ENCODE peak calls at places on chromosomes 3 and 15, in five cellular contexts. S, Z, B, W and Q are unnamed samples.

GRCh38 chr3:111968319-111969059 is 10.3 kb upstream of the ABHD10 start:
- DNase-seq in S (no peak), Z (no peak), B (no peak), W (no peak), Q (no peak)

GRCh38 chr3:142694225-142694624 is 29.6 kb upstream of the TRPC1 start:
- DNase-seq in S (no peak), Z (no peak), B (no peak), W (no peak), Q (no peak)

GRCh38 chr3:48614044-48614443 is 4.6 kb upstream of the UQCRC1 start:
- DNase-seq in S (no peak), Z (peak; percentile 91), B (no peak), W (no peak), Q (no peak)

GRCh38 chr15:91203619-91204018 is 103.6 kb downstream of the SV2B start:
- DNase-seq in S (no peak), Z (no peak), B (no peak), W (no peak), Q (no peak)

GRCh38 chr3:39291903-39292329 is 12.1 kb upstream of the CX3CR1 start:
- DNase-seq in S (peak; percentile 89), Z (peak; percentile 69), B (peak; percentile 39), W (peak; percentile 60), Q (peak; percentile 70)

GRCh38 chr3:14462738-14463137 is 60.3 kb downstream of the SLC6A6 start:
- DNase-seq in S (no peak), Z (peak; percentile 47), B (no peak), W (no peak), Q (no peak)

GRCh38 chr3:188553569-188553968 is 399.6 kb downstream of the LPP start:
- DNase-seq in S (no peak), Z (peak; percentile 29), B (no peak), W (no peak), Q (no peak)

GRCh38 chr15:65400760-65401606 is 21.8 kb downstream of the IGDCC4 start:
- DNase-seq in S (peak; percentile 94), Z (peak; percentile 83), B (peak; percentile 78), W (peak; percentile 41), Q (peak; percentile 85)

GRCh38 chr3:132595036-132595435 is 2.0 kb upstream of the ACKR4 start:
- DNase-seq in S (peak; percentile 32), Z (peak; percentile 77), B (no peak), W (peak; percentile 65), Q (peak; percentile 5)

GRCh38 chr3:106114220-106114619 is 245.4 kb upstream of the CBLB start:
- DNase-seq in S (no peak), Z (peak; percentile 54), B (no peak), W (no peak), Q (no peak)

GRCh38 chr3:73071952-73072351 is 10.5 kb downstream of the EBLN2 start:
- DNase-seq in S (no peak), Z (no peak), B (no peak), W (no peak), Q (no peak)

GRCh38 chr3:73069187-73069586 is 7.7 kb downstream of the EBLN2 start:
- DNase-seq in S (no peak), Z (no peak), B (no peak), W (no peak), Q (no peak)

GRCh38 chr3:73069775-73070444 is 8.5 kb downstream of the EBLN2 start:
- DNase-seq in S (no peak), Z (no peak), B (no peak), W (no peak), Q (no peak)

GRCh38 chr3:73072634-73073033 is 11.2 kb downstream of the EBLN2 start:
- DNase-seq in S (no peak), Z (no peak), B (no peak), W (no peak), Q (no peak)

GRCh38 chr3:73070675-73071575 is 9.5 kb downstream of the EBLN2 start:
- DNase-seq in S (no peak), Z (peak; percentile 75), B (no peak), W (no peak), Q (no peak)
- H3K23ac ChIP-seq in S (no peak overlapping the region), Z (no peak overlapping the region), B (no peak overlapping the region), W (no peak overlapping the region), Q (no peak overlapping the region)

GRCh38 chr3:136817448-136817847 is 1.5 kb upstream of the SLC35G2 start:
- DNase-seq in S (no peak), Z (peak; percentile 80), B (no peak), W (no peak), Q (no peak)

GRCh38 chr3:136819784-136820640 is 1.1 kb downstream of the SLC35G2 start:
- DNase-seq in S (peak; percentile 80), Z (peak; percentile 79), B (no peak), W (peak; percentile 55), Q (peak; percentile 27)

GRCh38 chr3:136818191-136818850 is 605 bp upstream of the SLC35G2 start:
- DNase-seq in S (peak; percentile 88), Z (peak; percentile 83), B (no peak), W (no peak), Q (peak; percentile 5)

DNA sequence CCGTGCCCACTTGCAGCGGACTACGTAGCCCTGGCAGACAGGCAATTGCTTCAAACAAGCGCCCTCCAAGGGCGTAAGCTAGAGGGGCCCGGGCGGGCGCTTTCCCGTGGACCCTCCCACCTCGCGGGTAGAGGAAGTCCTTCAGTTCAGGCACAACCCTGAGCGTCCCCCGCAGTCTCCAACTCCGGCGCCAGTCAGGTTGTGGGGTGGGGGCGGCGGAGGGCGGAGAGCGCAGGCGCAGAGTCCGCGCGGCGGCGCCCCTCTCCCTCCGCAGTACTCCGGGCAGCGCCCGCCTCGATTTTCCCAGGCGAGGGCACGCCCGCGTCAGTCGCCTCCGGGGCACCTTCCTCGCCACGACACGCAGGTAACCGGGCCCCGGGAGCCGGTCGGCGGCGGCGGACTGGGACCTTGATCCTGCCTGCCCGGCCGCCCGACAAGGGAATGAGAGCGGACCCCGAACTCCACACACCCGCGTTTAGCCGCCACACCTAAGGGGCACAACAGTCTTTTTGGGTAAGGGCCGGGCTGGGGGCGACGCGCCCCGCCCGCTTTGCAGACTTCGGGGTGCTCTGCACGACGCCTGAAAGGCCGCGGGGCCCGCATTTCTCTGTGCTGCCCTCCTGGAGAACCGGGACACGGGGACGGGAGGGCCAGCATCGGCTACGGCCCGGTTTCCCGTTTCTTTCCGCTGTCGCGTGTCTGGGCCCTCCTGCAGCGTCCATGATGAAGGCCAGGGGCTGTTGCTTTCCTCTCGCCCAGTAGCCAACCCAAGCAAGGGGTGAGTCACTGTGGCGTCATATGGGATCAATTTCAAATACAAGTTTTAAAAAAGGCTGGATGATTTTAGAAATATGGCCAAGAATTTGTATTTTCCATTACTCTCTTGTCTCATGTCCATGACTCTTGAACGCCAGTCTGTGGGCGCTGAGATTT is at the start of gene SLC35G2:
- DNase-seq in S (peak; percentile 86), Z (peak; percentile 85), B (no peak), W (no peak), Q (peak; percentile 61)
- H2BK12ac ChIP-seq in S (no peak within 1 kb of the TSS), Z (peak within 1 kb of the TSS; percentile 18), B (peak within 1 kb of the TSS; percentile 61), W (no peak within 1 kb of the TSS), Q (no peak within 1 kb of the TSS)

GRCh38 chr3:101243285-101244211 is 76.8 kb downstream of the IMPG2 start:
- DNase-seq in S (no peak), Z (no peak), B (no peak), W (no peak), Q (no peak)
- H2AFZ ChIP-seq in S (no peak overlapping the region), Z (no peak overlapping the region), B (no peak overlapping the region), W (no peak overlapping the region), Q (no peak overlapping the region)

GRCh38 chr3:148319161-148319915 is 378.4 kb upstream of the AGTR1 start:
- DNase-seq in S (no peak), Z (peak; percentile 75), B (no peak), W (no peak), Q (no peak)
- H3K23ac ChIP-seq in S (no peak overlapping the region), Z (no peak overlapping the region), B (no peak overlapping the region), W (no peak overlapping the region), Q (no peak overlapping the region)

GRCh38 chr15:77138167-77138522 is 67.2 kb upstream of the TSPAN3 start:
- DNase-seq in S (no peak), Z (no peak), B (no peak), W (no peak), Q (no peak)

GRCh38 chr15:77135181-77135580 is 64.3 kb upstream of the TSPAN3 start:
- DNase-seq in S (no peak), Z (no peak), B (no peak), W (no peak), Q (no peak)

GRCh38 chr15:77143191-77143590 is 72.3 kb upstream of the TSPAN3 start:
- DNase-seq in S (no peak), Z (no peak), B (no peak), W (no peak), Q (no peak)

GRCh38 chr15:77140220-77140619 is 69.3 kb upstream of the TSPAN3 start:
- DNase-seq in S (no peak), Z (no peak), B (no peak), W (no peak), Q (no peak)

DNA sequence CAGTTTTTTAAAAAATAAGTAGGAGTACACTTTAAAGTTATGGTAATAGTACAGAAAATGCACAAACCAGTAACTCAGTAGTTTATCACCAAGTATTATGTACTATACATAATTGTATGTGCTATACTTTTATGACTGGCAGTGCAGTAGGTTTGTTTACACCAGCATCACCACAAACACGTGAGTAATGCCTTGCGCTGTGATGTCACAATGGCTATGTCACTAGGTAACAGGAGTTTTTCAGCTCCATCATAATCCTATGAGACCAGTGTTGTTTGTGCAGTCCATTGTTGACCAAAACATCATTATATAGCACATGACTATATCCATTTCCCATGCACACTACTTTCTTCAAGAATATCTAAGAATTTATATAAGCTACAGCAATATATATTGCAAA is 68.4 kb upstream of the TSPAN3 start:
- DNase-seq in S (no peak), Z (no peak), B (no peak), W (peak; percentile 69), Q (no peak)
- H2BK12ac ChIP-seq in S (no peak overlapping the region), Z (no peak overlapping the region), B (no peak overlapping the region), W (no peak overlapping the region), Q (no peak overlapping the region)